ENCODE peak calls at places on chromosomes 12 and 14, in five cellular contexts. Z, E, N, R and I are unnamed samples.

GRCh38 chr12:57404966-57405640 is 25.7 kb downstream of the R3HDM2 start:
- DNase-seq in N (no peak), E (no peak), Z (no peak), R (no peak), I (no peak)

GRCh38 chr12:95116773-95117172 is 43.4 kb upstream of the NR2C1 start:
- DNase-seq in E (no peak), R (no peak), N (peak), Z (no peak), I (peak)

GRCh38 chr12:77766224-77766623 is 64.5 kb upstream of the NAV3 start:
- DNase-seq in R (no peak), Z (no peak), N (no peak), E (no peak), I (no peak)

GRCh38 chr14:33254342-33254741 is 315.7 kb downstream of the NPAS3 start:
- DNase-seq in R (no peak), N (no peak), E (no peak), Z (no peak), I (no peak)

GRCh38 chr12:57216931-57217871 is 607 bp downstream of the NXPH4 start:
- DNase-seq in Z (no peak), R (no peak), N (no peak), E (no peak), I (no peak)

GRCh38 chr12:95624544-95624943 is 73.3 kb upstream of the USP44 start:
- DNase-seq in Z (no peak), E (peak), N (no peak), R (peak), I (no peak)

GRCh38 chr14:37234222-37234621 is 36.5 kb downstream of the MIPOL1 start:
- DNase-seq in Z (no peak), N (no peak), E (no peak), R (no peak), I (no peak)

GRCh38 chr12:51009038-51009437 is 17.1 kb downstream of the SLC11A2 start:
- DNase-seq in E (no peak), Z (no peak), N (no peak), R (no peak), I (no peak)

GRCh38 chr12:25056011-25056410 is 107.1 kb upstream of the BCAT1 start:
- DNase-seq in N (no peak), R (no peak), Z (no peak), E (no peak), I (no peak)

GRCh38 chr14:79320561-79320960 is 890.7 kb downstream of the DIO2 start:
- DNase-seq in R (no peak), Z (no peak), N (no peak), E (no peak), I (no peak)

GRCh38 chr12:59149995-59150642 is 229.8 kb upstream of the LRIG3 start:
- DNase-seq in Z (no peak), N (no peak), R (peak), E (peak), I (peak)

GRCh38 chr12:56153291-56154065 is 1.1 kb downstream of the MYL6B start:
- DNase-seq in R (no peak), Z (no peak), E (no peak), N (no peak), I (no peak)

GRCh38 chr12:131460516-131460915 is 250.4 kb upstream of the SFSWAP start:
- DNase-seq in N (peak), E (no peak), R (no peak), Z (no peak), I (no peak)

GRCh38 chr12:89566615-89567014 is 40.8 kb upstream of the POC1B start:
- DNase-seq in R (peak), N (no peak), Z (no peak), E (no peak), I (peak)

GRCh38 chr12:52022841-52023181 is 16.1 kb downstream of the TAMALIN start:
- DNase-seq in E (no peak), N (peak), R (no peak), Z (no peak), I (peak)

GRCh38 chr12:53495903-53496751 is 3.1 kb downstream of the MAP3K12 start:
- DNase-seq in R (peak), N (peak), Z (no peak), E (peak), I (peak)

GRCh38 chr14:63952933-63953437 is 100.2 kb downstream of the SYNE2 start:
- DNase-seq in Z (no peak), N (no peak), E (no peak), R (peak), I (no peak)

GRCh38 chr12:94973202-94973601 is 30.3 kb downstream of the NDUFA12 start:
- DNase-seq in R (peak), N (no peak), E (no peak), Z (no peak), I (no peak)

GRCh38 chr14:92971601-92972180 is 48.7 kb downstream of the CHGA start:
- DNase-seq in N (no peak), E (no peak), R (no peak), Z (no peak), I (no peak)

GRCh38 chr14:76456200-76456599 is 80.3 kb downstream of the ESRRB start:
- DNase-seq in N (peak), Z (no peak), R (peak), E (peak), I (peak)

GRCh38 chr12:52207895-52208294 is 16.1 kb upstream of the KRT80 start:
- DNase-seq in E (no peak), N (no peak), Z (no peak), R (peak), I (no peak)

GRCh38 chr12:106984588-106985137 is 2.3 kb downstream of the MTERF2 start:
- DNase-seq in E (no peak), Z (no peak), N (no peak), R (no peak), I (no peak)

GRCh38 chr14:89160437-89160836 is 256.6 kb downstream of the FOXN3 start:
- DNase-seq in R (no peak), N (no peak), Z (no peak), E (no peak), I (no peak)

GRCh38 chr12:130212384-130212783 is 50.1 kb downstream of the FZD10 start:
- DNase-seq in E (no peak), N (no peak), Z (no peak), R (no peak), I (no peak)

GRCh38 chr12:50072198-50072907 is 12.8 kb upstream of the SMARCD1 start:
- DNase-seq in N (no peak), R (no peak), Z (no peak), E (no peak), I (peak)

GRCh38 chr12:96981053-96981452 is 74.0 kb downstream of the NEDD1 start:
- DNase-seq in Z (no peak), R (peak), E (no peak), N (no peak), I (peak)

GRCh38 chr12:4270670-4271432 is 2.7 kb upstream of the CCND2 start:
- DNase-seq in R (no peak), E (peak), N (peak), Z (no peak), I (peak)

GRCh38 chr12:4272976-4273650 is 449 bp upstream of the CCND2 start:
- DNase-seq in Z (no peak), R (no peak), N (no peak), E (no peak), I (peak)

GRCh38 chr12:4271433-4272013 is 2.0 kb upstream of the CCND2 start:
- DNase-seq in N (no peak), E (no peak), Z (no peak), R (no peak), I (no peak)

GRCh38 chr12:4273651-4274395 is at the start of gene CCND2:
- DNase-seq in N (peak), R (peak), Z (peak), E (peak), I (peak)

DNA sequence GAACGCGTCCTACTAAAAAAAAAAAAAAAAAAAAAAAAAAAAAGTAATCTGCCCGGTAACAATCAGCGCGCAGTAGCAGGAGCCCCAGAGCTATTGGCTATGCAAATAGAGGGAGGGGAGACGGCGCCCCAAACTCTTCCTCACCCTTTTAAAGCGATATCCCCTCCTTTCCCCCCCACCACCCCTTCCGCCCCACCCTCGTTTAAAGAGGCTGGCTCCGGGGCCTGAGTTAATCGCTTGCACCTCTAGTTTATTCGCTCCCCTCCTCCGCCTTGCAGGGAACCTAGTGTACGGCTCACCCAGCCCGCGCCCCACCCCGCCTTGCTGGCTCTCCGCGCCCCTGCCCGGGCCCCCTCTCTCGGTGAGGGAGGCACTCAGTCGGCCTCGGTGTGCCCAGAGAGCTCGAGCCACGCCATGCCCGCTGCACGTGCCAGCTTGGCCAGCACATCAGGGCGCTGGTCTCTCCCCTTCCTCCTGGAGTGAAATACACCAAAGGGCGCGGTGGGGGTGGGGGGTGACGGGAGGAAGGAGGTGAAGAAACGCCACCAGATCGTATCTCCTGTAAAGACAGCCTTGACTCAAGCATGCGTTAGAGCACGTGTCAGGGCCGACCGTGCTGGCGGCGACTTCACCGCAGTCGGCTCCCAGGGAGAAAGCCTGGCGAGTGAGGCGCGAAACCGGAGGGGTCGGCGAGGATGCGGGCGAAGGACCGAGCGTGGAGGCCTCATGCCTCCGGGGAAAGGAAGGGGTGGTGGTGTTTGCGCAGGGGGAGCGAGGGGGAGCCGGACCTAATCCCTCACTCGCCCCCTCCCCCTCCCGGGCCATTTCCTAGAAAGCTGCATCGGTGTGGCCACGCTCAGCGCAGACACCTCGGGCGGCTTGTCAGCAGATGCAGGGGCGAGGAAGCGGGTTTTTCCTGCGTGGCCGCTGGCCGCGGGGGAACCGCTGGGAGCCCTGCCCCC is 1.3 kb upstream of the CCND2 start:
- DNase-seq in N (peak), E (peak), Z (no peak), R (peak), I (peak)
- H3K4ac ChIP-seq in N (no peak), E (peak), Z (peak), R (no peak), I (peak)

DNA sequence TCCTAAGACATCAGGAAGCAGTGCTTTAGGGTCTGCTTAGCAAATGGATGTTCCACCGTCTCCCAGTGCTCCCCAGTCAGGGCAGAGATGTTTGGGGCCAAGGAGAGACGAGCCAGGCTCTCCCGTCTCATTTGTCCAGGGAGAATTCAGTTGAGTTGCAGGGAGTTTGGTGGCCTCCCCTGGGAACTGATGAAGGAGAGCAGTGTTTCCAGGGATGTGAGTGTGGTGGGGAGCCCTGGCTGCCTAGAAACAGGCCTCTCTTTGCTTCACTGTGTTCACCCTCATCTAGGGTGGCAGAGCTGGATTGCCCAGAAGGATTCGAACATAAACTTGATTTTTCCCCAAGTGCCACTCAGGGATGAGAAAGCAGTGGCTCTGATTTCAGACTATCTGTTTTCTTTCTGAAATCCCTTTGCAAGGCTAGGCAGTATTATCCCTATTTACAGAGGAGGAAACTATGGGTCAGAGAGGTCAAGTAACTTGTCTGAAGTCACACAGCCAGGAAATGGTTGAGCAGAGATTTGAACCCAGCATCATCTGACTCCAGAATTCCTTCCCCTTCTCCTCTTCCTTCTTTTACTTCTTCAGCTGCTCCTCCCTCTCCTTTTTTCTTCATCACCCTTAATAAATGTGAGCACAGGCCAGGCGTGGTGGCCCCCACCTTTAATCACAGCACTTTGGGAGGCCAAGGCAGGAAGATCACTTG is 6.6 kb downstream of the TPCN1 start:
- DNase-seq in N (no peak), R (no peak), Z (no peak), E (no peak), I (no peak)
- H2BK15ac ChIP-seq in N (no peak), R (no peak), Z (no peak), E (no peak), I (no peak)

GRCh38 chr12:68636268-68636667 is 25.6 kb downstream of the RAP1B start:
- DNase-seq in N (no peak), Z (no peak), R (peak), E (no peak), I (no peak)

GRCh38 chr12:68638171-68638570 is 27.5 kb downstream of the RAP1B start:
- DNase-seq in N (no peak), Z (no peak), E (no peak), R (no peak), I (no peak)

GRCh38 chr12:68641138-68641537 is 30.4 kb downstream of the RAP1B start:
- DNase-seq in R (no peak), N (no peak), Z (no peak), E (no peak), I (no peak)

GRCh38 chr12:68638721-68639395 is 28.2 kb downstream of the RAP1B start:
- DNase-seq in Z (no peak), N (no peak), R (no peak), E (no peak), I (peak)

DNA sequence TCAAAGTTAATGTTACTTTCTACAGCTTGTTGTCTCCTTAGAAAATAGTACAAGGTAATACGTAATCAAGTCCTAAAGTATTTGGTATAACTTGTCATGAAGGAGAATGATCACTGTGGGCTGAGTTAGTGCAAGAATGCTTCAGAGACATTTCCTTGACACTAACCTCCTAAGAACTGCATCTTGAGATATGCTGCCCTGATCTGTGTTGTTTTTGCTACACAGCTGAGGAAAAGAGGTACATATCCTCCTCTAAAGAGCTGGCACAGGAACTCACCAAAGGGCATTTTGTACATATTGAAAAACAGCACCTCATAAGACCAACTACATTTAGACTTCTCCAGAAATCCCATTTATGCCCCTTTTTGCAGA is 28.7 kb downstream of the RAP1B start:
- DNase-seq in E (no peak), R (no peak), N (no peak), Z (no peak), I (no peak)
- H3K4ac ChIP-seq in E (no peak), R (no peak), N (no peak), Z (no peak), I (no peak)

DNA sequence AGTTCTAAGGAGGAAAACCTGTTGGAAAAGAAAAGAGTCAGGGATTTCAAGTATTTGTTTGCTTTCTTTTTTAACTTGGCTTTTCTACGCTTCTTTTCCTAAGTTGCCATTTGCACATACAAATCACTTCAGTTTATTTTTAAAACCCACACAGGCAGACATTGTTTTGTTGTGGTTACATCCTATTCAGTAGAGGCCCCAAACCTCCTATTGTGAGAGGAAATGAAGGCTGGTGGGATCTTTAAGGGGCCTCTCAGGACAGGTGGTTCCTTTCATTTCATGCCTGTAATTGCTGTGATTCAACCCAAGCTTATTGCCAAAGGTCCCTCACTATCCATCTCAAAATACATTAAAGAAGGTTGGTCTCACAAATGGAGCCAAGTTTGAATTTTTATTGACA is 257.1 kb downstream of the ADAMTS20 start:
- DNase-seq in Z (no peak), E (no peak), R (no peak), N (no peak), I (no peak)
- H2BK15ac ChIP-seq in Z (no peak), E (no peak), R (peak), N (no peak), I (no peak)